ENCODE peak calls at places on chromosomes 4 and X, in six cellular contexts. K, Y, G, F, M and H are unnamed samples.

GRCh38 chr4:113837397-113837796 is 75.9 kb upstream of the CAMK2D start:
- DNase-seq in G (no peak), M (peak; percentile 69), Y (peak; percentile 90), K (no peak), F (peak; percentile 50), H (peak; percentile 89)

GRCh38 chrX:27598312-27598711 is 8.2 kb downstream of the DCAF8L2 start:
- DNase-seq in M (no peak), F (peak; percentile 54), K (peak; percentile 14), G (no peak), Y (no peak), H (peak; percentile 51)

GRCh38 chrX:53281321-53281822 is at the start of gene IQSEC2:
- DNase-seq in K (peak; percentile 84), F (peak; percentile 70), M (peak; percentile 29), G (no peak), Y (peak; percentile 75), H (peak; percentile 76)

GRCh38 chr4:336099-336892 is 1.3 kb upstream of the ZNF141 start:
- DNase-seq in K (no peak), F (no peak), Y (peak; percentile 4), G (no peak), M (no peak), H (peak; percentile 2)

GRCh38 chr4:106681381-106681921 is 312.9 kb upstream of the GIMD1 start:
- DNase-seq in K (no peak), G (no peak), F (no peak), Y (no peak), M (no peak), H (no peak)

GRCh38 chr4:11488657-11489448 is 60.2 kb upstream of the HS3ST1 start:
- DNase-seq in K (no peak), G (no peak), Y (no peak), F (no peak), M (no peak), H (peak; percentile 56)

GRCh38 chrX:111353810-111354209 is 58.2 kb downstream of the DCX start:
- DNase-seq in M (no peak), G (no peak), K (peak; percentile 1), Y (no peak), F (no peak), H (peak; percentile 4)

GRCh38 chrX:72470111-72470510 is 102.5 kb downstream of the HDAC8 start:
- DNase-seq in K (no peak), Y (no peak), G (no peak), F (no peak), M (no peak), H (no peak)

GRCh38 chr4:31088600-31089230 is 368.5 kb downstream of the PCDH7 start:
- DNase-seq in F (peak; percentile 67), K (no peak), M (peak; percentile 37), Y (no peak), G (no peak), H (peak; percentile 84)

GRCh38 chr4:56622176-56622575 is 58.9 kb downstream of the HOPX start:
- DNase-seq in Y (no peak), M (no peak), F (no peak), G (no peak), K (no peak), H (no peak)

GRCh38 chr4:55411621-55412020 is 15.9 kb downstream of the TMEM165 start:
- DNase-seq in Y (no peak), K (peak; percentile 63), G (no peak), F (no peak), M (no peak), H (no peak)

GRCh38 chrX:71181558-71181909 is 36.9 kb downstream of the NLGN3 start:
- DNase-seq in K (no peak), Y (no peak), G (peak; percentile 30), F (no peak), M (no peak), H (no peak)

GRCh38 chrX:17031827-17032226 is 85.4 kb downstream of the REPS2 start:
- DNase-seq in Y (no peak), M (no peak), G (no peak), F (no peak), K (no peak), H (no peak)

GRCh38 chr4:21949073-21949457 is 493 bp upstream of the KCNIP4 start:
- DNase-seq in G (no peak), F (no peak), Y (no peak), K (peak; percentile 9), M (no peak), H (no peak)

GRCh38 chr4:86893136-86893535 is 914 bp upstream of the C4orf36 start:
- DNase-seq in G (no peak), K (no peak), Y (no peak), F (no peak), M (no peak), H (no peak)

GRCh38 chr4:59570850-59571476 is 1629.2 kb upstream of the ADGRL3 start:
- DNase-seq in M (no peak), Y (no peak), K (no peak), F (no peak), G (no peak), H (no peak)

GRCh38 chr4:59571805-59572430 is 1628.2 kb upstream of the ADGRL3 start:
- DNase-seq in F (no peak), Y (no peak), M (no peak), K (no peak), G (no peak), H (no peak)
- H3K4me3 ChIP-seq in F (no peak overlapping the region), Y (no peak overlapping the region), M (no peak overlapping the region), K (no peak overlapping the region), G (no peak overlapping the region), H (no peak overlapping the region)

DNA sequence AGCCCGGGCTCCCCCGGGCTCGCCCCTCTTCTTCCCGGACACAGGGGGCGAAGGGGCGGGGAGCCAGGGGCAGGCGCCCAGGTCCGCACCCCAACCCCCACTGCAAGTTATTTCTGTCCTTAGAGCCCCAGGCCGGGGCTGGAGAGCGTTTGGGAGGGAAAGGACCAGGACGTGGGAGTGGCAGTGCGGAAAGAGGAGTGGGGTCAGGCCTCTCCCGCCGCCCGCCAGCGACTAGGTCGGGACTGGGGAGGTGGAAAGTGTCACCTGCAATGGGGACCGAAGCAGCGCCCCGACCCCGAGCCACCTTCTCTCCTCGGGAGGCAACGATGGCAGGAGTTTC is 351 bp downstream of the CCDC160 start:
- DNase-seq in M (no peak), F (no peak), Y (no peak), K (no peak), G (no peak), H (no peak)
- H3K4me3 ChIP-seq in M (peak overlapping the region; percentile 53), F (peak overlapping the region; percentile 54), Y (peak overlapping the region; percentile 3), K (no peak overlapping the region), G (no peak overlapping the region), H (peak overlapping the region; percentile 39)

DNA sequence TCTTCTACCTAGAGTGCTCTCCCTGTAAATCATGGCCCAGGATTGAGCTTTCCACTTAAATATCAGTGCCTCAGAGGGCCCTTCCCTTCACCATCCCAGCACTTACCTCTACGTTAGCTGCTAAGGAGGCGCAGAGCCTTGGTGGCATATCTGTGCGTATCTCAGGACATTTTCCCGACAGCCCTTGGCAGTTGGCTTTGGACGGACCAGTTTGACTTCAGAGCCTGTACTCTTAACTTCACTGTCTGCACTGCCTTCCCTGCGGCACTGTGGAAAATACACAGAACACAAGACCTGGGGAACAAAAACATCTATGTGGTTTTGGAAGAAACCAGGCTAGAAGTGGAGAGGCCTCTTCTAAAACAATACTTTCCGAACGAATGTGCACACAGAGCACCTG is 2.4 kb downstream of the TADA2B start:
- DNase-seq in K (no peak), F (no peak), Y (no peak), G (no peak), M (no peak), H (no peak)
- H3K4me3 ChIP-seq in K (no peak overlapping the region), F (no peak overlapping the region), Y (peak overlapping the region; percentile 27), G (peak overlapping the region; percentile 19), M (no peak overlapping the region), H (no peak overlapping the region)

GRCh38 chr4:159317203-159317602 is 214.3 kb downstream of the RAPGEF2 start:
- DNase-seq in G (no peak), F (no peak), Y (no peak), M (no peak), K (no peak), H (no peak)

GRCh38 chr4:159319027-159319426 is 216.1 kb downstream of the RAPGEF2 start:
- DNase-seq in F (no peak), Y (no peak), K (no peak), M (no peak), G (no peak), H (no peak)
- H3K4me3 ChIP-seq in F (no peak overlapping the region), Y (no peak overlapping the region), K (no peak overlapping the region), M (no peak overlapping the region), G (no peak overlapping the region), H (no peak overlapping the region)

GRCh38 chr4:6090936-6091335 is 72.7 kb upstream of the C4orf50 start:
- DNase-seq in K (no peak), M (no peak), G (no peak), Y (no peak), F (no peak), H (no peak)

GRCh38 chr4:6095023-6095817 is 77.0 kb upstream of the C4orf50 start:
- DNase-seq in M (no peak), K (no peak), G (no peak), Y (peak; percentile 27), F (peak; percentile 18), H (no peak)

GRCh38 chr4:6093671-6094070 is 75.4 kb upstream of the C4orf50 start:
- DNase-seq in F (no peak), K (no peak), Y (no peak), M (no peak), G (no peak), H (no peak)

GRCh38 chr4:6092971-6093370 is 74.7 kb upstream of the C4orf50 start:
- DNase-seq in Y (no peak), F (no peak), K (no peak), M (no peak), G (no peak), H (no peak)

GRCh38 chr4:6092131-6092530 is 73.9 kb upstream of the C4orf50 start:
- DNase-seq in M (no peak), Y (no peak), G (no peak), K (no peak), F (no peak), H (no peak)
- H3K4me3 ChIP-seq in M (no peak overlapping the region), Y (no peak overlapping the region), G (no peak overlapping the region), K (no peak overlapping the region), F (no peak overlapping the region), H (no peak overlapping the region)